ENCODE peak calls at places on chromosome 2, in five cellular contexts. Y is cardiac fibroblast; F is activated gamma-delta T cell treated with Interleukin-2 at 50 U/mL for 16 hours; S is HCEC 1CT; L is stimulated activated CD4-positive, alpha-beta T cell treated with anti-CD3 and anti-CD28 coated beads, TNF-alpha, amount 100 ng/mL, for 4 hours. D is an unnamed sample.

GRCh38 chr2:177972782-177973181 is 99.8 kb downstream of the PDE11A start:
- DNase-seq in Y (no peak), F (no peak), S (no peak), L (no peak), D (no peak)

GRCh38 chr2:43311276-43311675 is 84.9 kb upstream of the ZFP36L2 start:
- DNase-seq in Y (peak), F (no peak), S (peak), L (no peak), D (no peak)

GRCh38 chr2:151153601-151154000 is 108.1 kb downstream of the RBM43 start:
- DNase-seq in Y (no peak), F (no peak), S (no peak), L (no peak), D (no peak)

GRCh38 chr2:70069049-70069448 is 18.2 kb upstream of the PCBP1 start:
- DNase-seq in Y (no peak), F (peak), S (no peak), L (peak), D (peak)

GRCh38 chr2:239165206-239165831 is 235.5 kb downstream of the HDAC4 start:
- DNase-seq in Y (no peak), F (no peak), S (no peak), L (no peak), D (no peak)

GRCh38 chr2:173299764-173300163 is 54.9 kb upstream of the CDCA7 start:
- DNase-seq in Y (no peak), F (no peak), S (no peak), L (no peak), D (no peak)

GRCh38 chr2:239644016-239644415 is 243.2 kb upstream of the HDAC4 start:
- DNase-seq in Y (peak), F (no peak), S (no peak), L (no peak), D (no peak)

GRCh38 chr2:234026111-234026510 is 24.4 kb upstream of the SPP2 start:
- DNase-seq in Y (no peak), F (no peak), S (no peak), L (no peak), D (no peak)

GRCh38 chr2:62578837-62579640 is 73.0 kb upstream of the TMEM17 start:
- DNase-seq in Y (peak), F (no peak), S (peak), L (no peak), D (no peak)

GRCh38 chr2:3527886-3528785 is 8.8 kb upstream of the ADI1 start:
- DNase-seq in Y (no peak), F (no peak), S (no peak), L (no peak), D (no peak)